ENCODE peak calls at places on chromosome 22, in five cellular contexts. F is epithelial cell of proximal tubule, Y is fibroblast of lung, J is SJSA1, Q is prostate gland. A is an unnamed sample.

GRCh38 chr22:46087816-46088277 is 62.5 kb upstream of the PPARA start:
- DNase-seq in Q (peak), Y (peak), J (peak), F (no peak), A (peak)

GRCh38 chr22:21624120-21624879 is 5.5 kb downstream of the YDJC start:
- DNase-seq in J (no peak), Y (no peak), F (no peak), Q (peak), A (no peak)

GRCh38 chr22:44850946-44851345 is 98.6 kb downstream of the ARHGAP8 start:
- DNase-seq in Y (no peak), F (no peak), J (no peak), Q (no peak), A (no peak)

GRCh38 chr22:42919199-42919598 is 62.1 kb upstream of the ARFGAP3 start:
- DNase-seq in Y (peak), F (no peak), Q (no peak), J (peak), A (no peak)

GRCh38 chr22:36644333-36644757 is 59.2 kb downstream of the CACNG2 start:
- DNase-seq in Q (peak), J (peak), F (peak), Y (peak), A (peak)

GRCh38 chr22:31926969-31927368 is 17.4 kb upstream of the YWHAH start:
- DNase-seq in Y (peak), J (no peak), F (no peak), Q (no peak), A (no peak)

GRCh38 chr22:40410272-40410671 is 39.9 kb downstream of the SGSM3 start:
- DNase-seq in Q (no peak), Y (peak), F (no peak), J (peak), A (no peak)

GRCh38 chr22:42414565-42415298 is 17.5 kb downstream of the NFAM1 start:
- DNase-seq in J (no peak), Y (no peak), Q (no peak), F (no peak), A (no peak)

GRCh38 chr22:19434829-19435580 is 2.7 kb downstream of the MRPL40 start:
- DNase-seq in Q (no peak), Y (no peak), J (no peak), F (no peak), A (no peak)

GRCh38 chr22:34072585-34072984 is 152.3 kb upstream of the LARGE1 start:
- DNase-seq in J (no peak), F (no peak), Y (no peak), Q (no peak), A (no peak)

GRCh38 chr22:49049691-49050090 is 778.0 kb downstream of the BRD1 start:
- DNase-seq in J (no peak), F (no peak), Q (no peak), Y (no peak), A (no peak)

GRCh38 chr22:40407831-40408717 is 37.7 kb downstream of the SGSM3 start:
- DNase-seq in Y (no peak), J (no peak), F (no peak), Q (no peak), A (no peak)

GRCh38 chr22:46596032-46596441 is 24.1 kb upstream of the GRAMD4 start:
- DNase-seq in Y (peak), F (peak), J (no peak), Q (no peak), A (no peak)

GRCh38 chr22:42172385-42173172 is 42.0 kb upstream of the CYP2D6 start:
- DNase-seq in J (no peak), Q (no peak), F (no peak), Y (peak), A (no peak)

GRCh38 chr22:19167106-19167869 is 11.2 kb downstream of the SLC25A1 start:
- DNase-seq in Q (no peak), F (no peak), J (no peak), Y (no peak), A (no peak)

GRCh38 chr22:33111491-33111890 is 53.3 kb upstream of the SYN3 start:
- DNase-seq in F (no peak), J (no peak), Y (no peak), Q (no peak), A (no peak)

GRCh38 chr22:50687829-50688228 is 15.2 kb downstream of the SHANK3 start:
- DNase-seq in Q (no peak), J (no peak), Y (no peak), F (no peak), A (no peak)

GRCh38 chr22:35910926-35911325 is 117.7 kb downstream of the RBFOX2 start:
- DNase-seq in Y (no peak), F (no peak), Q (no peak), J (no peak), A (no peak)

GRCh38 chr22:41915035-41915782 is at the start of gene SHISA8:
- DNase-seq in J (no peak), Y (peak), Q (no peak), F (no peak), A (no peak)

GRCh38 chr22:46465793-46466192 is 71.6 kb downstream of the CELSR1 start:
- DNase-seq in Y (no peak), F (no peak), Q (no peak), J (no peak), A (no peak)

GRCh38 chr22:20646906-20647305 is 127.0 kb upstream of the SERPIND1 start:
- DNase-seq in Q (no peak), F (no peak), Y (no peak), J (no peak), A (no peak)

GRCh38 chr22:31083377-31083768 is 2.3 kb downstream of the SMTN start:
- DNase-seq in F (no peak), J (no peak), Q (no peak), Y (no peak), A (no peak)

GRCh38 chr22:30212996-30213441 is 33.5 kb downstream of the LIF start:
- DNase-seq in Y (no peak), F (no peak), J (peak), Q (no peak), A (no peak)

GRCh38 chr22:47351836-47352579 is 589.6 kb downstream of the TBC1D22A start:
- DNase-seq in J (no peak), Y (no peak), F (no peak), Q (no peak), A (no peak)

GRCh38 chr22:32627091-32627490 is 152.5 kb downstream of the FBXO7 start:
- DNase-seq in J (no peak), Q (no peak), Y (no peak), F (no peak), A (no peak)

GRCh38 chr22:28923826-28924732 is 40.7 kb downstream of the ZNRF3 start:
- DNase-seq in J (no peak), F (no peak), Q (peak), Y (peak), A (no peak)
- H3K4me3 ChIP-seq in J (no peak), F (no peak), Q (peak), Y (no peak), A (no peak)

GRCh38 chr22:17257578-17257977 is 38.3 kb upstream of the ADA2 start:
- DNase-seq in J (no peak), Q (no peak), Y (no peak), F (no peak), A (no peak)
- H3K4me3 ChIP-seq in J (no peak), Q (peak), Y (no peak), F (no peak), A (no peak)

GRCh38 chr22:23184100-23184763 is 3.9 kb downstream of the BCR start:
- DNase-seq in F (no peak), J (no peak), Y (no peak), Q (no peak), A (no peak)
- H3K4me3 ChIP-seq in F (no peak), J (no peak), Y (no peak), Q (no peak), A (no peak)

DNA sequence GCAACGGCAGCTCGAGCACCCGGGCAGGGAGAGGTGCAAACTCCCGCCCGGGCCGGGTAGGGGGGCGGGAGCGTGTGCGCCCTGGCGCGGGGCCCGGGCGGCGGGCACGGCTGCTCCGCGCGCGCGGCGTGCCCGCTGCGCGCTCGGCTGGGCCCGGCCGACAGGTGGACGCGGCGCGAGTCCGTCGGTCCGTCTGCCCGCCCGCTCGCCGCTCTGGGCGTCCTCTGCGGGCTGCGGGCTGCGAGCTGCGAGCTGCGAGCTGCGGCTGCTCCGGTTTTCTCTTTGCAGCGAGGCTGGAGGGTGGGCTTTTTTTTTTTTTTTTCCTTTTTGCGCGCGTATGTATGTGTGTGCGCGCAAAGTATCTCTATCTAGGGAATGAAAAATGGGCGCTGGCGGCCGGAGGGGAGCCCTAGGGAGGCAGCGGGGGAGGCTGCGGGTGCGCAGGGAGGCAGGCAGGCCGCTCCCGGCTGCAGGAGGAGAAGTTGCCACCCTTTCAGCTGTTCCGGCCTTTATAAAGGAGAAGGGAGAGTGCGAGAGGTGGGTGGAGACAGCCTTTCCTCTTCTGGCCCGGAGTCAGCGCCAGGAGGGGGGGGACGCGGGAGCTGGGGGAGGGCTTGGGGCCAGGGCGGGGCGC is at the start of gene PDGFB:
- DNase-seq in Y (no peak), J (no peak), Q (peak), F (no peak), A (no peak)
- H3K4me3 ChIP-seq in Y (no peak), J (peak), Q (peak), F (peak), A (peak)

GRCh38 chr22:37930270-37930951 is 23.0 kb downstream of the C22orf23 start:
- DNase-seq in Q (no peak), F (no peak), Y (no peak), J (peak), A (no peak)
- H3K4me3 ChIP-seq in Q (no peak), F (no peak), Y (no peak), J (no peak), A (no peak)

A was measured in skeletal muscle cell.